ENCODE peak calls at places on chromosomes 4 and X, in nine cellular contexts. S, K, F, V, M, E, G, H and N are unnamed samples.

GRCh38 chr4:142416121-142416520 is 430.0 kb downstream of the INPP4B start:
- DNase-seq in K (no peak), M (no peak), S (no peak), F (no peak), G (no peak), H (no peak), E (no peak), V (no peak), N (no peak)

GRCh38 chr4:180059216-180059881 is 2183.9 kb upstream of the TENM3 start:
- DNase-seq in V (peak), E (no peak), H (peak), F (no peak), M (peak), G (no peak), S (no peak), K (peak), N (no peak)

GRCh38 chrX:69024931-69025330 is 140.3 kb downstream of the PJA1 start:
- DNase-seq in E (no peak), M (peak), V (no peak), F (peak), G (no peak), S (no peak), H (no peak), K (peak), N (no peak)

GRCh38 chrX:15336023-15336413 is 695 bp upstream of the PIGA start:
- DNase-seq in V (peak), S (peak), E (peak), M (no peak), K (peak), H (peak), F (peak), G (peak), N (no peak)

GRCh38 chr4:40672528-40673522 is 43.2 kb upstream of the RBM47 start:
- DNase-seq in F (peak), S (peak), E (peak), K (peak), M (no peak), V (peak), G (peak), H (no peak), N (no peak)

GRCh38 chr4:72169861-72170260 is 138.1 kb downstream of the NPFFR2 start:
- DNase-seq in V (no peak), F (no peak), M (no peak), H (no peak), E (no peak), G (no peak), K (no peak), S (no peak), N (no peak)

GRCh38 chr4:80265571-80266266 is 745 bp upstream of the FGF5 start:
- DNase-seq in E (no peak), V (no peak), S (no peak), H (peak), K (peak), M (no peak), F (peak), G (no peak), N (no peak)

GRCh38 chr4:40763228-40763716 is 13.5 kb downstream of the NSUN7 start:
- DNase-seq in H (no peak), E (peak), S (no peak), K (no peak), V (no peak), G (no peak), F (peak), M (no peak), N (no peak)

GRCh38 chrX:32408389-32408788 is 803.0 kb downstream of the DMD start:
- DNase-seq in V (peak), G (no peak), M (no peak), E (peak), F (peak), S (no peak), H (peak), K (no peak), N (peak)

GRCh38 chr4:154727540-154727939 is 16.3 kb upstream of the LRAT start:
- DNase-seq in S (no peak), E (no peak), G (no peak), F (no peak), M (no peak), H (no peak), K (no peak), V (no peak), N (no peak)

GRCh38 chr4:176137626-176138025 is 57.8 kb downstream of the SPATA4 start:
- DNase-seq in E (no peak), H (no peak), M (no peak), S (no peak), V (no peak), K (peak), G (no peak), F (peak), N (no peak)

GRCh38 chrX:68498044-68498507 is 775 bp upstream of the YIPF6 start:
- DNase-seq in E (peak), G (no peak), M (no peak), K (no peak), F (peak), H (no peak), S (no peak), V (no peak), N (no peak)

GRCh38 chr4:51836531-51836930 is 6.4 kb upstream of the DCUN1D4 start:
- DNase-seq in M (no peak), F (peak), S (no peak), H (no peak), G (no peak), V (no peak), K (no peak), E (peak), N (no peak)

GRCh38 chr4:159444668-159445067 is 341.8 kb downstream of the RAPGEF2 start:
- DNase-seq in V (no peak), S (no peak), F (peak), E (no peak), G (no peak), K (no peak), H (no peak), M (no peak), N (no peak)